ENCODE peak calls at places on chromosomes 11 and 22, in seven cellular contexts. S, R, H, N, W, M and Q are unnamed samples.

GRCh38 chr11:19828382-19829108 is 115.9 kb downstream of the NAV2 start:
- DNase-seq in S (no peak), R (no peak), H (no peak), N (no peak), W (no peak), M (no peak), Q (no peak)

GRCh38 chr11:68413591-68413999 is 47.0 kb upstream of the PPP6R3 start:
- DNase-seq in S (no peak), R (no peak), H (no peak), N (no peak), W (no peak), M (no peak), Q (no peak)

GRCh38 chr11:92854952-92855351 is 114.5 kb upstream of the MTNR1B start:
- DNase-seq in S (no peak), R (no peak), H (no peak), N (no peak), W (no peak), M (no peak), Q (no peak)

GRCh38 chr11:37177721-37178120 is 579.7 kb upstream of the RAG2 start:
- DNase-seq in S (no peak), R (no peak), H (no peak), N (no peak), W (no peak), M (no peak), Q (no peak)

GRCh38 chr22:26047516-26047915 is 121.7 kb upstream of the SEZ6L start:
- DNase-seq in S (no peak), R (no peak), H (no peak), N (no peak), W (no peak), M (no peak), Q (no peak)

GRCh38 chr11:118003021-118003423 is 16.8 kb downstream of the IL10RA start:
- DNase-seq in S (no peak), R (no peak), H (no peak), N (no peak), W (no peak), M (no peak), Q (peak; percentile 57)

GRCh38 chr11:77047007-77047927 is 13.1 kb downstream of the B3GNT6 start:
- DNase-seq in S (peak; percentile 61), R (peak; percentile 67), H (peak; percentile 97), N (peak; percentile 91), W (peak; percentile 91), M (peak; percentile 90), Q (peak; percentile 78)

GRCh38 chr11:17013548-17014320 is 480 bp downstream of the PLEKHA7 start:
- DNase-seq in S (no peak), R (peak; percentile 3), H (peak; percentile 58), N (no peak), W (no peak), M (peak; percentile 56), Q (no peak)

GRCh38 chr11:104352036-104352435 is 188.1 kb upstream of the PDGFD start:
- DNase-seq in S (no peak), R (no peak), H (no peak), N (no peak), W (no peak), M (no peak), Q (no peak)

GRCh38 chr11:269146-269890 is 8.9 kb upstream of the NLRP6 start:
- DNase-seq in S (no peak), R (no peak), H (peak; percentile 18), N (peak; percentile 20), W (no peak), M (peak; percentile 23), Q (peak; percentile 49)

GRCh38 chr22:36144886-36145541 is 15.5 kb downstream of the APOL3 start:
- DNase-seq in S (no peak), R (peak; percentile 42), H (peak; percentile 84), N (peak; percentile 81), W (peak; percentile 39), M (peak; percentile 40), Q (peak; percentile 77)

DNA sequence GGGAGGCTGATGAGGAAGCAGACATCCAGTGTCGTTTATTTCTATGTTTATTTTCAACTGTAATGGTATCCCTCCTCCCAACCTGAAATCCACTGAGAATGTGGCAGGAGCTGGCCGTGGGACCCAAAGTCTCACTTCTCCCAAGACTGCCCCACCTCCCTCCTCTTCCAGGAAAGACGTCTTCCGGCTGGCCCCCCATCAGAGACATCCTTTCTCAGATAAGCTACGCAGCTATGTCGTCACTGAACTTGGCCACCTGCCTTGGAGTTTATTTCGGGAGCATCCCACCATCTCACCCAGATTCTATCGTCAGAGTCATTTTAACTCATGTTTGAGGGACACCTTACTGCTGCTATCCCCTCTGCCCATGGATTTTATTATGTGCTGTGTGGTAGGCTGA is 13.9 kb downstream of the TMEM184B start:
- DNase-seq in S (no peak), R (no peak), H (no peak), N (peak; percentile 79), W (no peak), M (no peak), Q (peak; percentile 93)
- H3K4me1 ChIP-seq in S (peaks cover 70% of the 10 kb centered on the region), R (peaks cover 25% of the 10 kb centered on the region), H (peaks cover 23% of the 10 kb centered on the region), N (peaks cover 69% of the 10 kb centered on the region), W (peaks cover 2% of the 10 kb centered on the region), M (no peaks in the 10 kb centered on the region), Q (no peaks in the 10 kb centered on the region)

DNA sequence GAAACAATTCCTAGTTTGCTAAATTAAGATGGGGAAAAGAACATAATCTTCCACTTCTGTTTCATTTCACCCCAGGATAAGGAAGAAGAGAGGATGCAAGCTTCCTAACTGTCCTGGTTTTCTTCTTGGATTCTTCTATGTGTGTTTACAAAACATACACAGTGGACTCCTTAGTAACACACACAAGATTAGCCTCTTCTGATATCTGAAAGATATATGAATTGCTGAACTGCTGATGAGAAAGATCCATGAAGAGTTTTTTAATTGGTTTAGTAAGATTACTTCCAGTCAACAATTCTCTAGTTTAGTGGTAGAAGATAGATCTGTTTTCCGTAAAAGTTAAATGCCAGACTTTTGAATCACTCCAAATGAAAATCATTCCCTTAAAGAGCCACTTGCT is 86.8 kb downstream of the WT1 start:
- DNase-seq in S (no peak), R (no peak), H (no peak), N (no peak), W (no peak), M (no peak), Q (no peak)
- H3K4me3 ChIP-seq in S (no peak overlapping the region), R (no peak overlapping the region), H (no peak overlapping the region), N (no peak overlapping the region), W (no peak overlapping the region), M (no peak overlapping the region), Q (no peak overlapping the region)

GRCh38 chr11:35415488-35415887 is 3.9 kb downstream of the SLC1A2 start:
- DNase-seq in S (no peak), R (no peak), H (no peak), N (no peak), W (no peak), M (no peak), Q (no peak)
- H3K4me1 ChIP-seq in S (peaks cover 24% of the 10 kb centered on the region), R (peaks cover 10% of the 10 kb centered on the region), H (peaks cover 8% of the 10 kb centered on the region), N (peaks cover 16% of the 10 kb centered on the region), W (no peaks in the 10 kb centered on the region), M (peaks cover 9% of the 10 kb centered on the region), Q (peaks cover 27% of the 10 kb centered on the region)

GRCh38 chr11:63811522-63811921 is 1.7 kb upstream of the SPINDOC start:
- DNase-seq in S (no peak), R (no peak), H (no peak), N (no peak), W (no peak), M (no peak), Q (no peak)
- H3K4me3 ChIP-seq in S (no peak overlapping the region), R (no peak overlapping the region), H (peak overlapping the region; percentile 83), N (no peak overlapping the region), W (no peak overlapping the region), M (no peak overlapping the region), Q (no peak overlapping the region)

GRCh38 chr22:39526736-39527171 is 5.8 kb downstream of the RPS19BP1 start:
- DNase-seq in S (no peak), R (no peak), H (no peak), N (no peak), W (no peak), M (no peak), Q (no peak)

GRCh38 chr22:39524089-39524752 is 3.9 kb downstream of the ATF4 start:
- DNase-seq in S (no peak), R (no peak), H (no peak), N (no peak), W (no peak), M (no peak), Q (no peak)

GRCh38 chr22:39527481-39527961 is 5.0 kb downstream of the RPS19BP1 start:
- DNase-seq in S (no peak), R (no peak), H (peak; percentile 51), N (peak; percentile 44), W (no peak), M (peak; percentile 85), Q (no peak)

GRCh38 chr22:39524753-39525657 is 4.6 kb downstream of the ATF4 start:
- DNase-seq in S (no peak), R (no peak), H (no peak), N (no peak), W (no peak), M (no peak), Q (no peak)

GRCh38 chr22:39525658-39525975 is 5.3 kb downstream of the ATF4 start:
- DNase-seq in S (no peak), R (no peak), H (no peak), N (no peak), W (no peak), M (no peak), Q (no peak)
- H3K4me1 ChIP-seq in S (peaks cover 92% of the 10 kb centered on the region), R (peaks cover 19% of the 10 kb centered on the region), H (peaks cover 36% of the 10 kb centered on the region), N (peaks cover 81% of the 10 kb centered on the region), W (peaks cover 5% of the 10 kb centered on the region), M (peaks cover 38% of the 10 kb centered on the region), Q (peaks cover 80% of the 10 kb centered on the region)

GRCh38 chr11:2002042-2002776 is 4.6 kb upstream of the H19 start:
- DNase-seq in S (no peak), R (no peak), H (no peak), N (no peak), W (no peak), M (no peak), Q (no peak)
- H3K4me3 ChIP-seq in S (no peak overlapping the region), R (no peak overlapping the region), H (no peak overlapping the region), N (no peak overlapping the region), W (no peak overlapping the region), M (no peak overlapping the region), Q (no peak overlapping the region)

DNA sequence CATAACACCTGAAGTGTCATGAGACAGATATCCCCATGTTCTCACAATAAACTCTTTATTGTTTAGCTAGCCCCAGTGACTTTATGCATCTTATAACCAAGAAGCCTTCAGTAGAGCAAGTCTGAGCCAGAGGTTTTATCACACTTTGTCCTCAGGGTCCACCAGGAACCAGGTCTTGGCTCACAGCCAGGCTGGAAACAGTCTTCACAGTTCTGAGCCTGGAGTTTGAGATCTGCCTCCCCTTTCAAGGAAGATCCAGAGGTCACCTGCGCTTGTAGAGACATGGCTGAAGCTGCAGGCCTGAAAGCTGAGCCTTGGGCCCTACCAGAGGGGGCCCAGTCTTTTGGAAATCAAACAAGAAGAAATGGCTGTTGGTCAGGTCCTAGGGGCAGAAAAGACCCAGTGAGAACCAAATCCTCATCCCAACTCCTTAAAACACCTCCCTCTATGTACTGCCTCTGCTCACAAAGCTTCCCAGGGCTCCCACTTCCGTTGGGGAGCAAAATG is 3.5 kb downstream of the RRP8 start:
- DNase-seq in S (no peak), R (no peak), H (no peak), N (no peak), W (no peak), M (peak; percentile 20), Q (peak; percentile 53)
- H3K4me1 ChIP-seq in S (peaks cover 63% of the 10 kb centered on the region), R (peaks cover 9% of the 10 kb centered on the region), H (peaks cover 6% of the 10 kb centered on the region), N (peaks cover 28% of the 10 kb centered on the region), W (no peaks in the 10 kb centered on the region), M (peaks cover 3% of the 10 kb centered on the region), Q (peaks cover 60% of the 10 kb centered on the region)